ENCODE peak calls at places on chromosomes 11 and 22, in eight cellular contexts. One of them, this sample, is unnamed. For H3K9me3, the result is how much of the 10 kb centered on the place peaks cover.

GRCh38 chr11:40328890-40329617 is 1130.4 kb downstream of the LRRC4C start:
- DNase-seq in heart left ventricle: peak
- DNase-seq in upper lobe of right lung: no peak
- DNase-seq in astrocyte: peak
- DNase-seq in hepatocyte: peak
- DNase-seq in psoas muscle: no peak
- DNase-seq in lung: peak
- DNase-seq in right cardiac atrium: no peak
- DNase-seq in this sample: peak

GRCh38 chr11:27392715-27393114 is 29.7 kb upstream of the CCDC34 start:
- DNase-seq in heart left ventricle: no peak
- DNase-seq in upper lobe of right lung: no peak
- DNase-seq in astrocyte: peak
- DNase-seq in hepatocyte: peak
- DNase-seq in psoas muscle: no peak
- DNase-seq in lung: no peak
- DNase-seq in right cardiac atrium: no peak
- DNase-seq in this sample: no peak

GRCh38 chr11:13118194-13118593 is 109.1 kb downstream of the RASSF10 start:
- DNase-seq in heart left ventricle: no peak
- DNase-seq in upper lobe of right lung: no peak
- DNase-seq in astrocyte: peak
- DNase-seq in hepatocyte: no peak
- DNase-seq in psoas muscle: no peak
- DNase-seq in lung: no peak
- DNase-seq in right cardiac atrium: no peak
- DNase-seq in this sample: no peak

GRCh38 chr11:2827256-2827655 is 58.3 kb downstream of the CDKN1C start:
- DNase-seq in heart left ventricle: peak
- DNase-seq in upper lobe of right lung: no peak
- DNase-seq in astrocyte: peak
- DNase-seq in hepatocyte: no peak
- DNase-seq in psoas muscle: peak
- DNase-seq in lung: no peak
- DNase-seq in right cardiac atrium: peak
- DNase-seq in this sample: peak

GRCh38 chr11:12235945-12236743 is 125.8 kb downstream of the MICAL2 start:
- DNase-seq in heart left ventricle: no peak
- DNase-seq in upper lobe of right lung: no peak
- DNase-seq in astrocyte: peak
- DNase-seq in hepatocyte: peak
- DNase-seq in psoas muscle: no peak
- DNase-seq in lung: no peak
- DNase-seq in right cardiac atrium: no peak
- DNase-seq in this sample: no peak

GRCh38 chr22:38164578-38164953 is 17.1 kb downstream of the PLA2G6 start:
- DNase-seq in heart left ventricle: no peak
- DNase-seq in upper lobe of right lung: peak
- DNase-seq in astrocyte: no peak
- DNase-seq in hepatocyte: no peak
- DNase-seq in psoas muscle: no peak
- DNase-seq in lung: no peak
- DNase-seq in right cardiac atrium: no peak
- DNase-seq in this sample: no peak

GRCh38 chr11:57560146-57560545 is 7.3 kb downstream of the UBE2L6 start:
- DNase-seq in heart left ventricle: no peak
- DNase-seq in upper lobe of right lung: no peak
- DNase-seq in astrocyte: no peak
- DNase-seq in hepatocyte: no peak
- DNase-seq in psoas muscle: no peak
- DNase-seq in lung: no peak
- DNase-seq in right cardiac atrium: no peak
- DNase-seq in this sample: no peak

GRCh38 chr11:61971177-61972111 is 4.0 kb upstream of the FTH1 start:
- DNase-seq in heart left ventricle: peak
- DNase-seq in upper lobe of right lung: peak
- DNase-seq in astrocyte: peak
- DNase-seq in hepatocyte: peak
- DNase-seq in psoas muscle: peak
- DNase-seq in lung: peak
- DNase-seq in right cardiac atrium: peak
- DNase-seq in this sample: peak

GRCh38 chr11:68128682-68129327 is 7.6 kb upstream of the CHKA start:
- DNase-seq in heart left ventricle: peak
- DNase-seq in upper lobe of right lung: peak
- DNase-seq in astrocyte: peak
- DNase-seq in hepatocyte: peak
- DNase-seq in psoas muscle: peak
- DNase-seq in lung: peak
- DNase-seq in right cardiac atrium: peak
- DNase-seq in this sample: peak

GRCh38 chr11:40403321-40403720 is 1056.1 kb downstream of the LRRC4C start:
- DNase-seq in heart left ventricle: no peak
- DNase-seq in upper lobe of right lung: no peak
- DNase-seq in astrocyte: peak
- DNase-seq in hepatocyte: no peak
- DNase-seq in psoas muscle: no peak
- DNase-seq in lung: no peak
- DNase-seq in right cardiac atrium: no peak
- DNase-seq in this sample: no peak

GRCh38 chr22:46104881-46105493 is 45.3 kb upstream of the PPARA start:
- DNase-seq in heart left ventricle: no peak
- DNase-seq in upper lobe of right lung: no peak
- DNase-seq in astrocyte: peak
- DNase-seq in hepatocyte: no peak
- DNase-seq in psoas muscle: no peak
- DNase-seq in lung: no peak
- DNase-seq in right cardiac atrium: no peak
- DNase-seq in this sample: no peak
- H3K27ac ChIP-seq in heart left ventricle: peak
- H3K27ac ChIP-seq in upper lobe of right lung: peak
- H3K27ac ChIP-seq in astrocyte: peak
- H3K27ac ChIP-seq in hepatocyte: peak
- H3K27ac ChIP-seq in psoas muscle: peak
- H3K27ac ChIP-seq in lung: peak
- H3K27ac ChIP-seq in right cardiac atrium: peak
- H3K27ac ChIP-seq in this sample: peak

DNA sequence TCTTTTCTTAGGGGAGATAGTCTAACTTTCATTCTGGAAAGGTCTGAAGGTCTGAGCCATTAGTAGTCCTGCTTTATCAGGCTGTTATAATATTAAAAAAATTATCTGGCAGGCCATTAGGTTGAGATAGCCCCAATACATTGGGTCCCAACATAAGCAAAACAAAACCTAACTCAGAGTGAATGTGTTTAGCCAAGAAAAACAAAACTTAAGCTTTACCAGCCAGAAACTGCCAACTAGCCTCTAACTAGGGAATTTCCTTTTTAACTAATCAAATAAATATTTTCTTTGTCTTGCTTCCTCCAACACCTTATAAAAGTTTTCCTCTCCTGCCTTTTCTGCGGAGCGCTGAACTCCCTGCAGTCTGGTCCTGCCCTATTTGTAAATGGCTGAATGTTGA is 1137.7 kb upstream of the CNTN5 start:
- DNase-seq in heart left ventricle: no peak
- DNase-seq in upper lobe of right lung: no peak
- DNase-seq in astrocyte: peak
- DNase-seq in hepatocyte: no peak
- DNase-seq in psoas muscle: no peak
- DNase-seq in lung: no peak
- DNase-seq in right cardiac atrium: no peak
- DNase-seq in this sample: no peak
- H3K9me3 ChIP-seq in heart left ventricle: under half
- H3K9me3 ChIP-seq in upper lobe of right lung: under half
- H3K9me3 ChIP-seq in astrocyte: under half
- H3K9me3 ChIP-seq in hepatocyte: under half
- H3K9me3 ChIP-seq in psoas muscle: under half
- H3K9me3 ChIP-seq in lung: under half
- H3K9me3 ChIP-seq in right cardiac atrium: under half
- H3K9me3 ChIP-seq in this sample: under half

GRCh38 chr11:71383461-71383860 is 64.7 kb downstream of the DHCR7 start:
- DNase-seq in heart left ventricle: no peak
- DNase-seq in upper lobe of right lung: no peak
- DNase-seq in astrocyte: no peak
- DNase-seq in hepatocyte: no peak
- DNase-seq in psoas muscle: no peak
- DNase-seq in lung: no peak
- DNase-seq in right cardiac atrium: no peak
- DNase-seq in this sample: no peak

GRCh38 chr11:71384561-71384960 is 63.6 kb downstream of the DHCR7 start:
- DNase-seq in heart left ventricle: no peak
- DNase-seq in upper lobe of right lung: no peak
- DNase-seq in astrocyte: no peak
- DNase-seq in hepatocyte: no peak
- DNase-seq in psoas muscle: peak
- DNase-seq in lung: no peak
- DNase-seq in right cardiac atrium: no peak
- DNase-seq in this sample: no peak

GRCh38 chr11:71379722-71380121 is 68.5 kb downstream of the DHCR7 start:
- DNase-seq in heart left ventricle: no peak
- DNase-seq in upper lobe of right lung: no peak
- DNase-seq in astrocyte: no peak
- DNase-seq in hepatocyte: no peak
- DNase-seq in psoas muscle: no peak
- DNase-seq in lung: no peak
- DNase-seq in right cardiac atrium: no peak
- DNase-seq in this sample: no peak

GRCh38 chr11:71385091-71385490 is 63.1 kb downstream of the DHCR7 start:
- DNase-seq in heart left ventricle: no peak
- DNase-seq in upper lobe of right lung: no peak
- DNase-seq in astrocyte: no peak
- DNase-seq in hepatocyte: no peak
- DNase-seq in psoas muscle: no peak
- DNase-seq in lung: no peak
- DNase-seq in right cardiac atrium: no peak
- DNase-seq in this sample: no peak

GRCh38 chr11:71381781-71382505 is 66.2 kb downstream of the DHCR7 start:
- DNase-seq in heart left ventricle: no peak
- DNase-seq in upper lobe of right lung: no peak
- DNase-seq in astrocyte: no peak
- DNase-seq in hepatocyte: no peak
- DNase-seq in psoas muscle: no peak
- DNase-seq in lung: no peak
- DNase-seq in right cardiac atrium: no peak
- DNase-seq in this sample: no peak
- H3K27ac ChIP-seq in heart left ventricle: no peak
- H3K27ac ChIP-seq in upper lobe of right lung: no peak
- H3K27ac ChIP-seq in astrocyte: no peak
- H3K27ac ChIP-seq in hepatocyte: no peak
- H3K27ac ChIP-seq in psoas muscle: no peak
- H3K27ac ChIP-seq in lung: no peak
- H3K27ac ChIP-seq in right cardiac atrium: no peak
- H3K27ac ChIP-seq in this sample: no peak

GRCh38 chr22:47274196-47274595 is 511.7 kb downstream of the TBC1D22A start:
- DNase-seq in heart left ventricle: no peak
- DNase-seq in upper lobe of right lung: peak
- DNase-seq in astrocyte: no peak
- DNase-seq in hepatocyte: no peak
- DNase-seq in psoas muscle: no peak
- DNase-seq in lung: no peak
- DNase-seq in right cardiac atrium: no peak
- DNase-seq in this sample: no peak

GRCh38 chr22:47277511-47277910 is 515.1 kb downstream of the TBC1D22A start:
- DNase-seq in heart left ventricle: no peak
- DNase-seq in upper lobe of right lung: peak
- DNase-seq in astrocyte: no peak
- DNase-seq in hepatocyte: no peak
- DNase-seq in psoas muscle: no peak
- DNase-seq in lung: no peak
- DNase-seq in right cardiac atrium: no peak
- DNase-seq in this sample: no peak

GRCh38 chr22:47277001-47277400 is 514.6 kb downstream of the TBC1D22A start:
- DNase-seq in heart left ventricle: no peak
- DNase-seq in upper lobe of right lung: peak
- DNase-seq in astrocyte: no peak
- DNase-seq in hepatocyte: no peak
- DNase-seq in psoas muscle: no peak
- DNase-seq in lung: no peak
- DNase-seq in right cardiac atrium: no peak
- DNase-seq in this sample: no peak

GRCh38 chr22:47276219-47276843 is 513.9 kb downstream of the TBC1D22A start:
- DNase-seq in heart left ventricle: no peak
- DNase-seq in upper lobe of right lung: peak
- DNase-seq in astrocyte: no peak
- DNase-seq in hepatocyte: no peak
- DNase-seq in psoas muscle: no peak
- DNase-seq in lung: no peak
- DNase-seq in right cardiac atrium: no peak
- DNase-seq in this sample: no peak

DNA sequence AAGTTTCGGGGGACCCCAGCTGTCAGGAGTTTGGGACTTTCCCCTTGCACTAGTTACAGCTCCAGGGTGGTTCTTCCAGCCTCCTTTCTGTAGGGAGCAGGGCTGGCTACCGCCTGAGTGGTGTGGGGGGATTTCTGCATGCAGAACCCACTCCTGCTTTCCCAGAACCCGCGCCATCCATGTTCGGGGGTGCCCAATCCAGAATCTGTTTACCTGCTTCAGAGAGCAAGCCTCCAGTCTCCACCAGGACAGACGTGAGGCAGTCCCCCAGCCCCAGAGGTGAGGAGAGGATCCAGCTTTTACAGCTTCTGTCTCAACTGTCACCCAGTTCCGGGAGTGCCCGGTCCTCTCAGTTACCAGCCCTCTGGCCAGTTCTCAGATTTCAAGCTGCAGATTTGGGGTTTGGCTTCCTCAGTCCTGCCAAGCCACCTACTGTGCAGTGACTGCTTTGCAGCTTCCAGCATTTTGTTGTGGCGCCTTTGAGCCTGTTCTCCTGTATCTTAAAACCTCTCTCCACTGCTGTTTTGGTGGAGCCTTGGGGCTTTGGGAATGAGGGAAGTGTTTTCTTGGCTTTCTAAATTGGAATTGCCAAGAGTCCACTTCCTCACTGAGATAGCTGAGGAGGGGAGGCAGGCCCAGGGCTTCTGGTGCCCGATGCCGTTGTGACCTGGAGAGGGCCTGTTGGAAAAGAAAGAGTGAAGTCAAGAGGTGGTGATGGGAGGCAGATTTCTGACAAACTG is 513.2 kb downstream of the TBC1D22A start:
- DNase-seq in heart left ventricle: no peak
- DNase-seq in upper lobe of right lung: peak
- DNase-seq in astrocyte: no peak
- DNase-seq in hepatocyte: no peak
- DNase-seq in psoas muscle: no peak
- DNase-seq in lung: no peak
- DNase-seq in right cardiac atrium: no peak
- DNase-seq in this sample: no peak
- H3K9me3 ChIP-seq in heart left ventricle: under half
- H3K9me3 ChIP-seq in upper lobe of right lung: under half
- H3K9me3 ChIP-seq in astrocyte: under half
- H3K9me3 ChIP-seq in hepatocyte: under half
- H3K9me3 ChIP-seq in psoas muscle: under half
- H3K9me3 ChIP-seq in lung: under half
- H3K9me3 ChIP-seq in right cardiac atrium: under half
- H3K9me3 ChIP-seq in this sample: under half

DNA sequence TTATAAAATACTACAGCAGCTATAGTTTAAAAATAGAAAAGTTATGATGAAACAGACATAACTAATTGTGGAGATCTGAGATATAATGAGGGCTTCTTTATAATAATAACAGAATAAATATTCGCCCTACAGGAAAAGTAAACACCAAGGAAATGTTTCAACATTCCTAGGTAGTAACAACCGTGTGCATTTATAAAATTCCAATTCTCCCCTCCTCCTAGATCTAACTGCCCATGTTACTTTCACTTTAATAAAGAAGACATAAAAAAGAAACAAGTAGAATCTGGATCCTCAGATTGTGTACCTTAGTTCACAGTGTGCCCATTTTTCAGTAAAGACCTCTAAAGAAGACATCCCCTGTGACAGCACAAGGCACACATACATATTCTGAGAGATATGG is 57.8 kb upstream of the MN1 start:
- DNase-seq in heart left ventricle: no peak
- DNase-seq in upper lobe of right lung: no peak
- DNase-seq in astrocyte: no peak
- DNase-seq in hepatocyte: no peak
- DNase-seq in psoas muscle: no peak
- DNase-seq in lung: no peak
- DNase-seq in right cardiac atrium: no peak
- DNase-seq in this sample: no peak
- H3K27ac ChIP-seq in heart left ventricle: no peak
- H3K27ac ChIP-seq in upper lobe of right lung: no peak
- H3K27ac ChIP-seq in astrocyte: no peak
- H3K27ac ChIP-seq in hepatocyte: peak
- H3K27ac ChIP-seq in psoas muscle: peak
- H3K27ac ChIP-seq in lung: no peak
- H3K27ac ChIP-seq in right cardiac atrium: no peak
- H3K27ac ChIP-seq in this sample: no peak